ENCODE peak calls at places on chromosomes 12 and 14, in nine cellular contexts. T is NT2/D1, A is lower lobe of right lung, H is lung, M is hepatocyte, I is tibial nerve, Y is thoracic aorta, N is esophagus squamous epithelium, R is fibroblast of lung. S is an unnamed sample. For H3K4me1, the result is how much of the 10 kb centered on the place peaks cover.

GRCh38 chr14:50038398-50039119 is 77.8 kb downstream of the VCPKMT start:
- DNase-seq in T (no peak), A (no peak), H (peak), M (no peak), I (no peak), Y (peak), N (no peak), R (peak), S (no peak)

GRCh38 chr14:103543721-103544626 is 15.0 kb downstream of the TRMT61A start:
- DNase-seq in T (no peak), A (peak), H (no peak), M (no peak), I (no peak), Y (no peak), N (no peak), R (no peak), S (no peak)

GRCh38 chr12:58781609-58782008 is 138.7 kb downstream of the LRIG3 start:
- DNase-seq in T (no peak), A (no peak), H (no peak), M (no peak), I (no peak), Y (no peak), N (no peak), R (no peak), S (no peak)

GRCh38 chr14:55180434-55180833 is 11.0 kb downstream of the DLGAP5 start:
- DNase-seq in T (no peak), A (no peak), H (no peak), M (no peak), I (no peak), Y (no peak), N (no peak), R (peak), S (no peak)

GRCh38 chr12:6123258-6123657 is 1.2 kb downstream of the VWF start:
- DNase-seq in T (no peak), A (no peak), H (no peak), M (no peak), I (no peak), Y (no peak), N (no peak), R (no peak), S (no peak)

GRCh38 chr12:115097406-115097805 is 413.4 kb upstream of the TBX3 start:
- DNase-seq in T (no peak), A (no peak), H (no peak), M (no peak), I (no peak), Y (no peak), N (no peak), R (no peak), S (no peak)

GRCh38 chr12:22014783-22015144 is 31.3 kb upstream of the CMAS start:
- DNase-seq in T (no peak), A (no peak), H (no peak), M (no peak), I (no peak), Y (no peak), N (no peak), R (peak), S (no peak)

GRCh38 chr14:90815817-90816662 is at the start of gene TTC7B:
- DNase-seq in T (no peak), A (peak), H (no peak), M (peak), I (no peak), Y (no peak), N (no peak), R (peak), S (no peak)

GRCh38 chr12:96427269-96427729 is 27.1 kb upstream of the CDK17 start:
- DNase-seq in T (peak), A (no peak), H (peak), M (peak), I (peak), Y (peak), N (no peak), R (peak), S (no peak)

GRCh38 chr12:7060353-7060954 is at the start of gene C1S:
- DNase-seq in T (peak), A (peak), H (peak), M (peak), I (peak), Y (peak), N (no peak), R (peak), S (peak)

GRCh38 chr12:65536876-65537661 is 258.6 kb downstream of the MSRB3 start:
- DNase-seq in T (no peak), A (no peak), H (peak), M (peak), I (peak), Y (peak), N (no peak), R (peak), S (no peak)

GRCh38 chr12:81615031-81615430 is 144.1 kb downstream of the PPFIA2 start:
- DNase-seq in T (no peak), A (no peak), H (no peak), M (no peak), I (no peak), Y (no peak), N (no peak), R (no peak), S (no peak)

GRCh38 chr12:38110026-38110699 is 206.4 kb upstream of the ALG10B start:
- DNase-seq in T (peak), A (no peak), H (no peak), M (no peak), I (no peak), Y (no peak), N (no peak), R (no peak), S (no peak)

GRCh38 chr14:77647853-77648252 is 31.4 kb upstream of the SPTLC2 start:
- DNase-seq in T (no peak), A (no peak), H (no peak), M (peak), I (no peak), Y (no peak), N (no peak), R (no peak), S (no peak)

GRCh38 chr12:98422809-98423208 is 92.6 kb upstream of the TMPO start:
- DNase-seq in T (no peak), A (no peak), H (no peak), M (peak), I (no peak), Y (no peak), N (no peak), R (no peak), S (no peak)

GRCh38 chr12:99898645-99899044 is 86.1 kb downstream of the ANKS1B start:
- DNase-seq in T (no peak), A (no peak), H (no peak), M (no peak), I (no peak), Y (no peak), N (no peak), R (no peak), S (no peak)

GRCh38 chr12:124871297-124871696 is 7.6 kb upstream of the SCARB1 start:
- DNase-seq in T (no peak), A (no peak), H (no peak), M (no peak), I (no peak), Y (no peak), N (no peak), R (no peak), S (no peak)

GRCh38 chr12:124868252-124868965 is 4.7 kb upstream of the SCARB1 start:
- DNase-seq in T (no peak), A (no peak), H (no peak), M (no peak), I (no peak), Y (no peak), N (no peak), R (no peak), S (no peak)

GRCh38 chr12:124870515-124870914 is 6.9 kb upstream of the SCARB1 start:
- DNase-seq in T (no peak), A (no peak), H (no peak), M (no peak), I (no peak), Y (no peak), N (no peak), R (no peak), S (no peak)

GRCh38 chr12:124867389-124867930 is 3.8 kb upstream of the SCARB1 start:
- DNase-seq in T (no peak), A (no peak), H (no peak), M (peak), I (no peak), Y (no peak), N (no peak), R (peak), S (no peak)

GRCh38 chr12:124869011-124869665 is 5.5 kb upstream of the SCARB1 start:
- DNase-seq in T (no peak), A (peak), H (no peak), M (no peak), I (no peak), Y (no peak), N (no peak), R (no peak), S (no peak)
- H3K4me1 ChIP-seq in T (under half), A (under half), H (under half), M (under half), I (under half), Y (under half), N (under half), R (under half), S (under half)

GRCh38 chr12:70246580-70246979 is 3.3 kb downstream of the CNOT2 start:
- DNase-seq in T (no peak), A (no peak), H (no peak), M (no peak), I (no peak), Y (no peak), N (no peak), R (peak), S (no peak)

GRCh38 chr12:70242695-70243509 is at the start of gene CNOT2:
- DNase-seq in T (peak), A (peak), H (peak), M (peak), I (peak), Y (peak), N (peak), R (peak), S (peak)

GRCh38 chr12:70247653-70248199 is 4.5 kb downstream of the CNOT2 start:
- DNase-seq in T (no peak), A (no peak), H (no peak), M (no peak), I (no peak), Y (no peak), N (no peak), R (no peak), S (no peak)

GRCh38 chr12:70243510-70244331 is 488 bp downstream of the CNOT2 start:
- DNase-seq in T (peak), A (peak), H (peak), M (peak), I (peak), Y (no peak), N (peak), R (peak), S (no peak)

GRCh38 chr12:70245458-70245857 is 2.2 kb downstream of the CNOT2 start:
- DNase-seq in T (no peak), A (no peak), H (no peak), M (no peak), I (no peak), Y (no peak), N (no peak), R (no peak), S (no peak)
- H3K4me1 ChIP-seq in T (under half), A (half or more), H (under half), M (under half), I (half or more), Y (under half), N (under half), R (under half), S (under half)

GRCh38 chr12:24496755-24497154 is 452.1 kb downstream of the BCAT1 start:
- DNase-seq in T (no peak), A (no peak), H (no peak), M (no peak), I (no peak), Y (no peak), N (no peak), R (peak), S (no peak)
- H3K4me1 ChIP-seq in T (under half), A (under half), H (under half), M (under half), I (under half), Y (under half), N (under half), R (under half), S (under half)

DNA sequence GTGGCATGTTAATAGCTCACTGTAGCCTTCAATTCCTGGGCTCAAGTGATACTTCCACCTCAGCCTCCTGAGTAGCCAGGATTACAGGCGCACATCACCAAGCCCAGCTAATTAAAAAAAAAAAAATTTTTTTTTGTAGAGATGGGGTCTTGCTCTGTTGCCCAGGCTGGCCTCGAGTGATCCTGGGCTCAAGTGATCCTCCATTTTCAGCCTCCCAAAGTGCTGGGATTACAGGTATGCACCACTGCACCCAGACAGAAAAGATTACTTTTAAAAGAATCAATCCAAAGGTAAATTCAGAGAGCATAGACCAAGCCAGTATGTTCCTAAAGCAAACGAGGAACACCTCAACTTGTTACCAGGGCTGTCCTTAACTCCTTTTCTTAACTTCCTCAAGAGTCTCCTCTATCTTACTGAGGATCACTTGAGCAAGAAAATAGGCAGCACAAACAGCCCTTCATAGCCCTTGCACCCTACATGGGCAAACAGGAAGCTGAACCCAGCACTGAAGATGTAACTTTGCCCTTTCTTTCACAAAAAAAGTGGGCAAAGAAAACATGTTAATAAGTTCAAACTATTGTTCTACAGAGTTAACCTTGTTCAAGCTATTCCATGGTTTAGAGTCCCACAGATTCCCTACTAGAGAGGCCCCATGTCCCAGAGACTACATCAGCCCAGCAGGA is 11.3 kb downstream of the CS start:
- DNase-seq in T (no peak), A (no peak), H (no peak), M (no peak), I (no peak), Y (no peak), N (no peak), R (no peak), S (no peak)
- H3K4me1 ChIP-seq in T (under half), A (half or more), H (under half), M (under half), I (under half), Y (under half), N (under half), R (under half), S (under half)

GRCh38 chr12:75658826-75659823 is 147.7 kb upstream of the KRR1 start:
- DNase-seq in T (no peak), A (no peak), H (no peak), M (no peak), I (no peak), Y (no peak), N (no peak), R (peak), S (no peak)

GRCh38 chr12:75662501-75663159 is 151.2 kb upstream of the KRR1 start:
- DNase-seq in T (no peak), A (no peak), H (no peak), M (no peak), I (no peak), Y (no peak), N (no peak), R (no peak), S (no peak)

GRCh38 chr12:75660107-75660530 is 148.7 kb upstream of the KRR1 start:
- DNase-seq in T (no peak), A (no peak), H (no peak), M (no peak), I (no peak), Y (no peak), N (no peak), R (peak), S (no peak)

GRCh38 chr12:75661927-75662326 is 150.5 kb upstream of the KRR1 start:
- DNase-seq in T (no peak), A (no peak), H (no peak), M (no peak), I (no peak), Y (no peak), N (no peak), R (peak), S (no peak)

GRCh38 chr12:75660805-75661404 is 149.5 kb upstream of the KRR1 start:
- DNase-seq in T (no peak), A (no peak), H (no peak), M (no peak), I (no peak), Y (no peak), N (no peak), R (peak), S (no peak)
- H3K4me1 ChIP-seq in T (under half), A (under half), H (under half), M (under half), I (under half), Y (under half), N (under half), R (under half), S (under half)

GRCh38 chr12:33484161-33484560 is 44.5 kb upstream of the SYT10 start:
- DNase-seq in T (no peak), A (no peak), H (no peak), M (no peak), I (no peak), Y (no peak), N (no peak), R (no peak), S (no peak)
- H3K4me1 ChIP-seq in T (under half), A (under half), H (under half), M (under half), I (under half), Y (under half), N (under half), R (under half), S (under half)